ENCODE peak calls at places on chromosomes 4 and X, in nine cellular contexts. H is left colon, J is A549, M is epithelial cell of esophagus, A is Ammon's horn, Z is ELR, W is midbrain, K is NCI-H460, Q is T-helper 9 cell. B is an unnamed sample.
A peak's percentile ranks its signal among the peaks of the same experiment; 100 is the strongest.

GRCh38 chr4:10013722-10014121 is 7.6 kb downstream of the SLC2A9 start:
- DNase-seq in H (peak; percentile 86), J (peak; percentile 40), M (peak; percentile 72), A (peak; percentile 51), Z (peak; percentile 19), W (no peak), K (peak; percentile 32), Q (no peak), B (no peak)

GRCh38 chrX:30865020-30865419 is 24.0 kb downstream of the TAB3 start:
- DNase-seq in H (peak; percentile 6), J (peak; percentile 26), M (peak; percentile 48), A (no peak), Z (peak; percentile 20), W (no peak), K (peak; percentile 33), Q (no peak), B (no peak)

GRCh38 chr4:25450491-25450901 is 73.4 kb downstream of the ANAPC4 start:
- DNase-seq in H (no peak), J (no peak), M (no peak), A (no peak), Z (no peak), W (no peak), K (no peak), Q (no peak), B (no peak)

GRCh38 chr4:26141101-26141830 is 179.5 kb upstream of the RBPJ start:
- DNase-seq in H (peak; percentile 34), J (no peak), M (no peak), A (no peak), Z (no peak), W (no peak), K (no peak), Q (no peak), B (no peak)

GRCh38 chrX:12583543-12583942 is 207.7 kb upstream of the PRPS2 start:
- DNase-seq in H (no peak), J (no peak), M (no peak), A (no peak), Z (no peak), W (no peak), K (no peak), Q (no peak), B (no peak)

GRCh38 chrX:118655561-118656246 is 71.7 kb upstream of the IL13RA1 start:
- DNase-seq in H (no peak), J (peak; percentile 61), M (peak; percentile 76), A (no peak), Z (peak; percentile 51), W (no peak), K (peak; percentile 80), Q (no peak), B (no peak)

GRCh38 chr4:110371016-110371795 is 104.7 kb upstream of the ENPEP start:
- DNase-seq in H (no peak), J (no peak), M (peak; percentile 12), A (no peak), Z (no peak), W (no peak), K (no peak), Q (no peak), B (no peak)

GRCh38 chrX:18927558-18927957 is 56.4 kb downstream of the PHKA2 start:
- DNase-seq in H (no peak), J (no peak), M (no peak), A (no peak), Z (no peak), W (no peak), K (no peak), Q (no peak), B (no peak)

GRCh38 chr4:2046031-2046961 is 12.8 kb upstream of the NAT8L start:
- DNase-seq in H (no peak), J (no peak), M (no peak), A (no peak), Z (no peak), W (no peak), K (no peak), Q (no peak), B (no peak)

GRCh38 chrX:150199181-150199580 is 163.9 kb upstream of the MAMLD1 start:
- DNase-seq in H (no peak), J (no peak), M (no peak), A (no peak), Z (no peak), W (no peak), K (no peak), Q (no peak), B (no peak)

GRCh38 chr4:119068529-119068962 is 67.1 kb upstream of the MYOZ2 start:
- DNase-seq in H (no peak), J (no peak), M (peak; percentile 94), A (no peak), Z (peak; percentile 15), W (no peak), K (no peak), Q (no peak), B (no peak)

GRCh38 chr4:66564901-66565648 is 894.8 kb upstream of the EPHA5 start:
- DNase-seq in H (no peak), J (peak; percentile 95), M (peak; percentile 22), A (no peak), Z (peak; percentile 93), W (no peak), K (no peak), Q (no peak), B (no peak)

GRCh38 chr4:181611033-181611711 is 632.0 kb upstream of the TENM3 start:
- DNase-seq in H (no peak), J (no peak), M (no peak), A (no peak), Z (no peak), W (no peak), K (no peak), Q (no peak), B (no peak)

GRCh38 chr4:99209671-99210070 is 9.4 kb downstream of the ADH6 start:
- DNase-seq in H (no peak), J (no peak), M (peak; percentile 12), A (no peak), Z (no peak), W (no peak), K (no peak), Q (no peak), B (no peak)

GRCh38 chrX:113275769-113276168 is 435.1 kb upstream of the AMOT start:
- DNase-seq in H (no peak), J (no peak), M (no peak), A (no peak), Z (no peak), W (no peak), K (no peak), Q (no peak), B (no peak)

GRCh38 chr4:159142254-159142653 is 39.4 kb downstream of the RAPGEF2 start:
- DNase-seq in H (no peak), J (no peak), M (peak; percentile 43), A (peak; percentile 30), Z (peak; percentile 14), W (no peak), K (no peak), Q (no peak), B (no peak)

GRCh38 chrX:108299101-108299591 is 139.1 kb downstream of the COL4A6 start:
- DNase-seq in H (no peak), J (peak; percentile 24), M (peak; percentile 73), A (no peak), Z (peak; percentile 27), W (no peak), K (no peak), Q (no peak), B (no peak)

GRCh38 chrX:69307029-69307428 is 141.8 kb upstream of the PJA1 start:
- DNase-seq in H (no peak), J (no peak), M (no peak), A (no peak), Z (no peak), W (no peak), K (no peak), Q (no peak), B (no peak)

GRCh38 chrX:77742788-77743476 is 43.1 kb downstream of the ATRX start:
- DNase-seq in H (no peak), J (no peak), M (no peak), A (peak; percentile 55), Z (no peak), W (no peak), K (no peak), Q (no peak), B (no peak)

GRCh38 chr4:145920205-145920604 is 18.4 kb downstream of the ZNF827 start:
- DNase-seq in H (no peak), J (no peak), M (peak; percentile 31), A (no peak), Z (peak; percentile 61), W (no peak), K (no peak), Q (no peak), B (peak; percentile 88)

GRCh38 chr4:25654971-25655963 is at the start of gene SLC34A2:
- DNase-seq in H (no peak), J (no peak), M (peak; percentile 64), A (no peak), Z (no peak), W (no peak), K (no peak), Q (no peak), B (no peak)

B was measured in AG04449.